ENCODE peak calls at places on chromosome 11, in ten cellular contexts. A is mucosa of gallbladder; T is HT1080; Y is NCI-H1105 treated with DMSO at 0.1 percent for 48 hours; Q is activated T-cell treated with anti-CD3 and anti-CD28 coated beads, Interleukin-2, amount 50 U/mL, for 72 hours; U is activated CD4-positive, CD25-positive, alpha-beta regulatory T cell; M is type B pancreatic cell; S is Daoy; C is SW 1271; I is activated CD4-positive, alpha-beta T cell treated with anti-CD3 and anti-CD28 coated beads for 4 hours. V is an unnamed sample.

GRCh38 chr11:50412832-50413231 is 380.2 kb downstream of the OR4C45 start:
- DNase-seq in C (no peak), Q (no peak), U (no peak), M (no peak), I (no peak), Y (no peak), A (no peak), S (no peak), T (no peak), V (no peak)

GRCh38 chr11:59418151-59418550 is 8.1 kb downstream of the OR5A2 start:
- DNase-seq in Q (no peak), Y (no peak), A (no peak), M (no peak), S (no peak), C (no peak), I (no peak), T (no peak), U (no peak), V (no peak)

GRCh38 chr11:72637926-72638325 is 36.3 kb downstream of the PDE2A start:
- DNase-seq in U (no peak), Y (no peak), A (no peak), C (no peak), I (no peak), M (no peak), T (no peak), Q (no peak), S (no peak), V (no peak)

GRCh38 chr11:116813781-116814471 is 9.2 kb downstream of the APOA4 start:
- DNase-seq in I (no peak), Y (no peak), T (no peak), S (no peak), Q (no peak), M (no peak), U (no peak), C (no peak), A (no peak), V (no peak)

GRCh38 chr11:518463-519202 is 11.6 kb upstream of the RNH1 start:
- DNase-seq in I (peak; percentile 87), C (peak; percentile 89), T (peak; percentile 97), Y (no peak), A (peak; percentile 83), M (peak; percentile 87), S (peak; percentile 97), U (no peak), Q (peak; percentile 93), V (peak; percentile 98)

GRCh38 chr11:15947681-15948648 is 408.4 kb downstream of the SOX6 start:
- DNase-seq in S (no peak), A (peak; percentile 87), I (no peak), T (no peak), U (no peak), Y (no peak), M (no peak), Q (no peak), C (no peak), V (no peak)

GRCh38 chr11:109236696-109237095 is 185.3 kb upstream of the C11orf87 start:
- DNase-seq in I (no peak), U (no peak), S (no peak), C (no peak), Y (no peak), A (no peak), T (no peak), Q (no peak), M (no peak), V (no peak)

GRCh38 chr11:125090816-125091215 is 20.6 kb downstream of the TMEM218 start:
- DNase-seq in U (no peak), M (no peak), C (no peak), Q (no peak), I (no peak), S (no peak), Y (no peak), A (no peak), T (no peak), V (peak; percentile 44)

GRCh38 chr11:26134481-26135355 is 197.2 kb upstream of the ANO3 start:
- DNase-seq in T (peak; percentile 10), Y (peak; percentile 24), Q (no peak), A (peak; percentile 16), C (no peak), M (no peak), S (no peak), U (no peak), I (no peak), V (no peak)

GRCh38 chr11:130606781-130607511 is 158.5 kb downstream of the ADAMTS15 start:
- DNase-seq in Q (no peak), U (no peak), A (no peak), C (no peak), T (peak; percentile 41), M (peak; percentile 47), S (peak; percentile 46), I (no peak), Y (peak; percentile 45), V (peak; percentile 86)

GRCh38 chr11:47154738-47155570 is 21.7 kb downstream of the ARFGAP2 start:
- DNase-seq in Q (no peak), S (no peak), T (no peak), M (no peak), A (no peak), C (no peak), Y (no peak), U (peak; percentile 14), I (no peak), V (no peak)

GRCh38 chr11:120597250-120597649 is 85.7 kb downstream of the GRIK4 start:
- DNase-seq in U (no peak), A (no peak), C (no peak), Q (no peak), I (no peak), T (no peak), S (no peak), Y (no peak), M (no peak), V (peak; percentile 59)

GRCh38 chr11:646214-646613 is 9.1 kb downstream of the DRD4 start:
- DNase-seq in Q (no peak), C (no peak), A (no peak), Y (no peak), M (no peak), S (no peak), U (no peak), I (no peak), T (no peak), V (no peak)

GRCh38 chr11:32070707-32071106 is 20.2 kb upstream of the RCN1 start:
- DNase-seq in Q (no peak), Y (no peak), I (no peak), T (no peak), M (no peak), C (no peak), A (no peak), S (no peak), U (no peak), V (no peak)

GRCh38 chr11:8018742-8019631 is 31.9 kb downstream of the EIF3F start:
- DNase-seq in Q (peak; percentile 63), A (peak; percentile 69), Y (peak; percentile 76), C (no peak), S (peak; percentile 80), I (peak; percentile 64), M (peak; percentile 76), U (peak; percentile 40), T (peak; percentile 66), V (peak; percentile 90)